ENCODE peak calls at places on chromosome 9, in five cellular contexts. L is GM12878, V is HEK293T, Z is H1, W is HepG2. R is an unnamed sample.

GRCh38 chr9:69946800-69947437 is 96.7 kb upstream of the MAMDC2 start:
- DNase-seq in L (no peak), V (no peak), Z (no peak), W (peak), R (no peak)

GRCh38 chr9:90058364-90058763 is 453.6 kb downstream of the GADD45G start:
- DNase-seq in L (no peak), V (no peak), Z (no peak), W (no peak), R (no peak)

GRCh38 chr9:128694344-128694743 is 5.3 kb downstream of the SET start:
- DNase-seq in L (no peak), V (no peak), Z (no peak), W (no peak), R (no peak)

GRCh38 chr9:106482733-106483132 is 380.2 kb upstream of the ZNF462 start:
- DNase-seq in L (no peak), V (no peak), Z (no peak), W (no peak), R (no peak)

GRCh38 chr9:16417101-16417500 is 453.4 kb downstream of the BNC2 start:
- DNase-seq in L (peak), V (no peak), Z (no peak), W (no peak), R (no peak)

GRCh38 chr9:85639675-85640186 is 102.0 kb downstream of the AGTPBP1 start:
- DNase-seq in L (no peak), V (no peak), Z (no peak), W (no peak), R (no peak)

GRCh38 chr9:89701221-89701798 is 96.5 kb downstream of the GADD45G start:
- DNase-seq in L (peak), V (no peak), Z (no peak), W (no peak), R (no peak)

GRCh38 chr9:79431019-79431679 is 140.6 kb upstream of the TLE4 start:
- DNase-seq in L (no peak), V (no peak), Z (no peak), W (no peak), R (no peak)

GRCh38 chr9:7967093-7967827 is 167.7 kb upstream of the DMAC1 start:
- DNase-seq in L (no peak), V (no peak), Z (no peak), W (no peak), R (no peak)

GRCh38 chr9:136533775-136534157 is 12.1 kb downstream of the NOTCH1 start:
- DNase-seq in L (no peak), V (no peak), Z (no peak), W (no peak), R (no peak)

GRCh38 chr9:112061152-112061740 is 113.9 kb downstream of the SUSD1 start:
- DNase-seq in L (peak), V (no peak), Z (no peak), W (peak), R (no peak)

GRCh38 chr9:78559449-78559885 is 262.5 kb downstream of the PSAT1 start:
- DNase-seq in L (no peak), V (no peak), Z (no peak), W (no peak), R (no peak)

GRCh38 chr9:71683598-71684235 is 84.6 kb downstream of the CEMIP2 start:
- DNase-seq in L (no peak), V (no peak), Z (peak), W (no peak), R (no peak)

GRCh38 chr9:108443278-108443633 is 412.5 kb downstream of the ACTL7B start:
- DNase-seq in L (no peak), V (no peak), Z (no peak), W (peak), R (no peak)

GRCh38 chr9:131018621-131019020 is 9.6 kb downstream of the LAMC3 start:
- DNase-seq in L (no peak), V (no peak), Z (no peak), W (peak), R (no peak)

GRCh38 chr9:21413089-21414023 is 4.4 kb downstream of the IFNA8 start:
- DNase-seq in L (no peak), V (peak), Z (no peak), W (no peak), R (no peak)

DNA sequence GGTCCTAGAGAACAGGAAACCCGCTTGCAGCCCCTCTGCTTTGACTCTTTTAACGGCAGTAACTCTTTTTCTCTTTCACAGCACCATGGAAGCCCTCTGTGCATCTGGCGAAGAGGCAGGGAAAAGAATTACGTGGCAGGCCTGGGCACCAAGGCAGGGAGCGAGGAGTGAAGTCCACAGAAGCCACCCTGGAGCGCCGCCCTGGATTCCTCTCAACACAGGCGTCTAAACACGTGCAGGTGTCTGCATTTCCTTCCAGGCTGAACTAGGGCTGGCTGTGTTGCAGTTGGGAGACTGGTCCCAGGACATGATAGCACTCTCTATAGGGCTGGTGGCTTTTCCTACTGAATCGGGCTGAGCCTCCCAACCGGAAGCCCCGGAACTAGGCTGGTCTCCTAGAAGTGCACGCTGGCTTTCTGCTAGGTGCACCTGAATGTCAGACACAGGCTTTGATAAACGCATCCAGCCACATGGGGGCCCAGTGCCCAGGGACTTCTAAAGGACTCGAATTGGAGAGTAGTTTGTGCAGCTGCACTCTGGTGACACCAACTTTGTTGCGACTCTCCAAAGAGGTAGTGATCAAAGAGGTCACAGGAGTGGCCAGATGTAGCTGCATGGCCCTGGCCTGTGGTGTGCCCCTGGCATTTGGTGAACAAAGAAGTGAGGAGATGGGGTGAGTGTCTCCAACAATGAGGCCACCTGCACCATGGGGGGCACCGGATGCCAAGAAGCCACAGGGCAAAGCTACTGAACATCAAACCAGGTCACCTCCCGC is 54.5 kb downstream of the AK8 start:
- DNase-seq in L (no peak), V (no peak), Z (no peak), W (peak), R (no peak)
- TF ChIP-seq SUZ12 in L (no peak), V (no peak), Z (no peak), W (no peak), R (no peak)

GRCh38 chr9:138116521-138116920 is 238.9 kb downstream of the CACNA1B start:
- DNase-seq in L (no peak), V (no peak), Z (no peak), W (no peak), R (no peak)
- TF ChIP-seq SUZ12 in L (no peak), V (no peak), Z (no peak), W (no peak), R (no peak)

GRCh38 chr9:36151306-36152210 is 15.0 kb downstream of the GLIPR2 start:
- DNase-seq in L (peak), V (no peak), Z (no peak), W (no peak), R (no peak)
- TF ChIP-seq SUZ12 in L (no peak), V (no peak), Z (no peak), W (no peak), R (no peak)

DNA sequence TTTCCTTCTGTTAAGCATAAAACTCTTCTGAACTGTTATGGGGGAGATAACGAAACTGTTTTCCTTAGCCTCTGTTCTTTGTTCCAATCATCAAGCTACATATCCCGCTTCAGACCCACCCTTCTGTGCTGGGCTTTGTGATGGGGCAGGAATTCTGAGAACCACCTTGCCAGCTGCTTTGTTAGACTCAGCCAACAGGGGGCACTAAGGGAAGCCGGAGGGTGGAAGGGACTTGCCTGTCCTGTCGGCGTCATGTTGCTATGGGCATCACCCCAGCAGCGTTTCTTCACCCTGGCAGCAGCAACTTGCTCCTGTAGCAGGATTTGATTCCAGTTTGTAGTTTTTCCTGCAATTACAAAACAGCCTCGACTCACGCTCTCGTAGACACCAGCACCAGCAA is 169.1 kb downstream of the CAAP1 start:
- DNase-seq in L (no peak), V (peak), Z (peak), W (peak), R (peak)
- TF ChIP-seq SUZ12 in L (no peak), V (no peak), Z (no peak), W (no peak), R (no peak)

DNA sequence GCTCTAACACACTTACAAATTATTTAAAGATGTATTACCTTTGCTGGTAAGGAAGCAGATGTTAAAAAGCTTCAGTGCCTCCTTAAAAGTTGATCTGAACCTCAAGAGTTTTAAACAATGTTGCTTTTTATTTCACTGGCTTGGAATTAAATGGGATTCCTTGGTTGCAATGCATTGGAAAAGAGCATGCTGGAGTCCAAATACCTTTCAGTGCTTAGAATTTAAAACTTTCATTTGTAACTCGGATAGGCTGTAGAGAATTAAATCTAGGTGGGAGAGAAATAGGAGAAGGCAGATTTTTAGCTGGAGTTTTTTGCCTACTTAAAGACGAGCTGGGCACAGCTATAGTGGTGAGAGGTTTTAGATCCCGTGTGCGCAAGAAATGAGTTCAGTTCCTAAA is 129.0 kb downstream of the SPATA31D1 start:
- DNase-seq in L (no peak), V (no peak), Z (no peak), W (no peak), R (no peak)
- TF ChIP-seq SUZ12 in L (no peak), V (no peak), Z (no peak), W (no peak), R (no peak)

GRCh38 chr9:127176631-127177030 is 54.2 kb upstream of the ANGPTL2 start:
- DNase-seq in L (no peak), V (no peak), Z (no peak), W (no peak), R (no peak)

GRCh38 chr9:127178646-127179632 is 56.5 kb upstream of the ANGPTL2 start:
- DNase-seq in L (no peak), V (no peak), Z (no peak), W (no peak), R (no peak)

GRCh38 chr9:127175764-127176163 is 53.3 kb upstream of the ANGPTL2 start:
- DNase-seq in L (no peak), V (no peak), Z (no peak), W (no peak), R (no peak)

GRCh38 chr9:127177221-127177620 is 54.8 kb upstream of the ANGPTL2 start:
- DNase-seq in L (no peak), V (no peak), Z (no peak), W (no peak), R (no peak)

DNA sequence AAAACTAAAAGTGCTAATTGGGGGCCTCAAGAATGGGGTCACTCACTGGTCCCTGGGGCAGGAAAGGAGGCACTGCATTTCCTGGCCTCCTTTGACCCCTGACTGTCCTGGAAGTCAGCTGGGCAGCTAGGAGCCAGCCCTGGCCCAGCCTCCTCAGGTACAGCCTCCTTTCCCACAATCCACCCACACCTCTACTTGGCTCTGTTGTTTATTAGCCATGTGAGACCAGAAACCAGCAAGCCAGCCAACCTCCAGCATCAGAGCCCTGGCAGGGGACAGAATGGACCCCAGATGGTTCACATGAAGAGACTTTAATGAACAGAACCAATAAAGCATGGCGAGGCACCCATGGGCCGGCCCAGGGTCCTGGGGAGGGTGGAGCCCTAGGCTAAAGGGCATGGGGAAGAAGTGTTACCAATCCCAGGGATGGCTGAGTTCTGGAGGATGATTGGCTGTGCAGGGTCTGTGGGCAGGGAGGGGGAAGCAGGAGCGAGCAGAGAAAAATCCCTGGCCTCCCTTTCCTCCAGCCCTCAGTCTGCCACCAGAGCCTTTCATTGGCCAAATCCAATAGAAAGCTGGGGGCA is 55.3 kb upstream of the ANGPTL2 start:
- DNase-seq in L (no peak), V (no peak), Z (no peak), W (no peak), R (no peak)
- TF ChIP-seq SUZ12 in L (no peak), V (no peak), Z (no peak), W (no peak), R (no peak)